ENCODE peak calls at places on chromosomes 11 and 22, in eight cellular contexts. S is memory B cell; X is GF-D8; E is ELR; T is NCI-H226; R is lung microvascular endothelial cell; M is activated CD4-positive, alpha-beta T cell treated with anti-CD3 and anti-CD28 coated beads, Interleukin-2, amount 50 U/mL, for 48 hours; D is CD4-positive, alpha-beta memory T cell. J is an unnamed sample.

GRCh38 chr11:118048472-118049370 is 28.2 kb upstream of the TMPRSS4 start:
- DNase-seq in E (no peak), X (no peak), T (no peak), M (no peak), D (no peak), S (no peak), R (no peak), J (no peak)

GRCh38 chr11:74307409-74307808 is 4.0 kb downstream of the P4HA3 start:
- DNase-seq in X (no peak), R (peak), E (no peak), M (no peak), T (no peak), D (no peak), S (no peak), J (no peak)

GRCh38 chr11:10350341-10350740 is 45.5 kb downstream of the ADM start:
- DNase-seq in M (no peak), R (peak), E (peak), D (no peak), X (no peak), S (no peak), T (peak), J (no peak)

GRCh38 chr22:44765571-44766285 is 13.4 kb downstream of the ARHGAP8 start:
- DNase-seq in D (no peak), R (no peak), M (no peak), X (no peak), T (no peak), E (no peak), S (no peak), J (no peak)

GRCh38 chr11:115159122-115159665 is 345.0 kb downstream of the CADM1 start:
- DNase-seq in D (no peak), S (no peak), R (no peak), X (no peak), T (no peak), M (no peak), E (no peak), J (no peak)

GRCh38 chr11:20310137-20310536 is 53.4 kb upstream of the HTATIP2 start:
- DNase-seq in T (no peak), X (no peak), S (no peak), M (no peak), R (no peak), E (no peak), D (no peak), J (no peak)

GRCh38 chr11:73334244-73335203 is 26.4 kb downstream of the ARHGEF17 start:
- DNase-seq in X (no peak), D (no peak), S (no peak), R (peak), M (no peak), E (peak), T (peak), J (no peak)

GRCh38 chr11:1516273-1517067 is 29.9 kb upstream of the MOB2 start:
- DNase-seq in M (no peak), X (no peak), D (no peak), S (no peak), T (no peak), E (peak), R (no peak), J (no peak)

GRCh38 chr11:9077164-9077563 is 14.2 kb downstream of the SCUBE2 start:
- DNase-seq in R (no peak), X (no peak), S (no peak), T (no peak), E (no peak), M (no peak), D (no peak), J (no peak)

GRCh38 chr11:74212533-74212932 is 41.4 kb downstream of the PPME1 start:
- DNase-seq in E (no peak), R (no peak), X (no peak), S (no peak), T (no peak), M (no peak), D (no peak), J (no peak)

GRCh38 chr22:44701824-44702478 is at the start of gene PRR5:
- DNase-seq in T (peak), X (peak), R (peak), M (peak), S (peak), E (peak), D (peak), J (peak)

GRCh38 chr11:102623998-102624397 is 1.1 kb downstream of the MMP20 start:
- DNase-seq in R (no peak), S (no peak), M (no peak), T (no peak), D (no peak), X (no peak), E (no peak), J (no peak)

GRCh38 chr11:2933376-2934056 is 4.3 kb upstream of the PHLDA2 start:
- DNase-seq in R (peak), E (peak), S (no peak), D (peak), X (peak), M (peak), T (peak), J (peak)

GRCh38 chr11:128720522-128720985 is 26.7 kb downstream of the FLI1 start:
- DNase-seq in E (no peak), T (no peak), M (peak), X (peak), S (no peak), D (peak), R (peak), J (peak)

GRCh38 chr11:32168924-32169323 is 78.0 kb downstream of the RCN1 start:
- DNase-seq in E (no peak), X (no peak), R (no peak), D (no peak), S (no peak), M (no peak), T (no peak), J (no peak)

GRCh38 chr11:68541983-68542382 is 81.4 kb downstream of the PPP6R3 start:
- DNase-seq in M (no peak), D (no peak), E (peak), R (peak), X (no peak), T (no peak), S (no peak), J (no peak)

GRCh38 chr11:12361650-12362049 is 15.7 kb upstream of the PARVA start:
- DNase-seq in D (no peak), E (no peak), T (no peak), X (no peak), R (peak), M (no peak), S (no peak), J (no peak)

GRCh38 chr22:42344391-42344861 is 74.0 kb upstream of the TCF20 start:
- DNase-seq in D (no peak), M (no peak), E (no peak), R (no peak), S (no peak), T (peak), X (no peak), J (no peak)

GRCh38 chr11:61775106-61775505 is 17.3 kb downstream of the TMEM258 start:
- DNase-seq in T (no peak), X (no peak), S (no peak), R (no peak), D (no peak), M (no peak), E (no peak), J (no peak)

GRCh38 chr11:133663586-133663985 is 131.3 kb upstream of the OPCML start:
- DNase-seq in E (no peak), T (no peak), R (no peak), X (no peak), M (no peak), D (no peak), S (no peak), J (no peak)

GRCh38 chr11:36398261-36398953 is 102.3 kb downstream of the PRR5L start:
- DNase-seq in S (no peak), X (no peak), M (no peak), T (no peak), R (no peak), D (no peak), E (no peak), J (no peak)

GRCh38 chr22:19756288-19757128 is 4.1 kb upstream of the TBX1 start:
- DNase-seq in E (peak), D (peak), T (peak), S (peak), X (peak), R (peak), M (peak), J (peak)

GRCh38 chr11:70603064-70603755 is 204.9 kb downstream of the CTTN start:
- DNase-seq in D (no peak), S (no peak), E (no peak), X (no peak), T (no peak), M (no peak), R (no peak), J (no peak)

GRCh38 chr11:130103296-130103814 is 33.7 kb downstream of the APLP2 start:
- DNase-seq in E (peak), X (no peak), M (no peak), R (peak), D (no peak), S (no peak), T (peak), J (no peak)

GRCh38 chr22:49209452-49210195 is 618.0 kb downstream of the BRD1 start:
- DNase-seq in E (no peak), S (no peak), R (no peak), M (no peak), X (no peak), T (no peak), D (no peak), J (no peak)

GRCh38 chr22:24189249-24190158 is 8.2 kb downstream of the SUSD2 start:
- DNase-seq in T (peak), E (peak), R (peak), X (peak), S (no peak), D (no peak), M (peak), J (peak)

GRCh38 chr11:111472228-111472627 is 40.0 kb downstream of the BTG4 start:
- DNase-seq in D (no peak), S (no peak), X (no peak), M (no peak), T (peak), E (peak), R (no peak), J (no peak)

GRCh38 chr11:99160447-99160846 is 139.7 kb downstream of the CNTN5 start:
- DNase-seq in T (no peak), X (no peak), M (no peak), E (peak), D (no peak), R (no peak), S (no peak), J (no peak)

GRCh38 chr11:96267001-96267489 is 76.0 kb downstream of the MAML2 start:
- DNase-seq in D (no peak), X (no peak), E (no peak), M (no peak), T (no peak), S (no peak), R (peak), J (no peak)

GRCh38 chr11:130428271-130428670 is at the start of gene ADAMTS8:
- DNase-seq in M (no peak), R (no peak), S (no peak), E (no peak), D (no peak), X (no peak), T (no peak), J (no peak)

GRCh38 chr11:78654866-78655265 is 80.2 kb upstream of the NARS2 start:
- DNase-seq in S (no peak), E (no peak), X (no peak), T (no peak), R (no peak), D (no peak), M (no peak), J (no peak)

GRCh38 chr22:39133871-39134270 is 18.6 kb downstream of the CBX7 start:
- DNase-seq in D (no peak), X (no peak), S (no peak), E (no peak), R (no peak), T (no peak), M (no peak), J (no peak)

GRCh38 chr22:24855794-24856193 is 49.8 kb downstream of the SGSM1 start:
- DNase-seq in T (no peak), E (no peak), S (no peak), D (no peak), M (no peak), R (no peak), X (no peak), J (no peak)

GRCh38 chr11:132379540-132379939 is 1009.1 kb downstream of the NTM start:
- DNase-seq in D (no peak), X (no peak), S (no peak), T (no peak), R (no peak), M (no peak), E (no peak), J (no peak)

GRCh38 chr11:126160345-126161145 is 50.9 kb downstream of the RPUSD4 start:
- DNase-seq in E (no peak), S (no peak), R (no peak), D (no peak), T (no peak), M (no peak), X (no peak), J (no peak)

J was measured in activated T-cell treated with anti-CD3 and anti-CD28 coated beads, Interleukin-2, amount 50 U/mL, for 72 hours.